ENCODE peak calls at places on chromosome 2, in eight cellular contexts. W is HCT116, L is left ventricle myocardium inferior, Y is PC-3, T is fibroblast of mammary gland, Q is GM10248, A is A549, G is progenitor cell of endocrine pancreas. D is an unnamed sample.

GRCh38 chr2:70985956-70986355 is 7.5 kb downstream of the ANKRD53 start:
- DNase-seq in A (no peak), Y (no peak), W (no peak), L (no peak), G (no peak), Q (no peak), T (no peak), D (no peak)

GRCh38 chr2:99602475-99602874 is 112.7 kb upstream of the REV1 start:
- DNase-seq in A (no peak), W (no peak), Q (no peak), Y (peak; percentile 14), T (peak; percentile 49), L (no peak), G (no peak), D (peak; percentile 4)

GRCh38 chr2:184599875-184600227 is 1.5 kb downstream of the ZNF804A start:
- DNase-seq in G (no peak), A (no peak), Q (no peak), T (peak; percentile 12), Y (no peak), W (no peak), L (no peak), D (no peak)

GRCh38 chr2:119198267-119198840 is 25.3 kb upstream of the STEAP3 start:
- DNase-seq in L (no peak), A (no peak), T (no peak), G (no peak), Y (peak; percentile 10), Q (no peak), W (no peak), D (peak; percentile 80)

GRCh38 chr2:44169155-44169898 is 652 bp downstream of the PPM1B start:
- DNase-seq in G (peak; percentile 36), W (no peak), A (peak; percentile 29), T (peak; percentile 54), Y (peak; percentile 38), Q (peak; percentile 34), L (peak; percentile 30), D (peak; percentile 43)

GRCh38 chr2:20143263-20143662 is 81.7 kb downstream of the SDC1 start:
- DNase-seq in A (no peak), Y (peak; percentile 30), Q (no peak), W (no peak), L (no peak), G (no peak), T (peak; percentile 38), D (peak; percentile 43)

GRCh38 chr2:48107326-48107925 is 201.1 kb upstream of the FBXO11 start:
- DNase-seq in Q (no peak), A (peak; percentile 67), G (no peak), L (no peak), Y (peak; percentile 91), W (peak; percentile 55), T (peak; percentile 79), D (peak; percentile 63)

GRCh38 chr2:100321881-100322820 is at the start of gene LONRF2:
- DNase-seq in W (no peak), Q (peak; percentile 23), Y (peak; percentile 22), T (no peak), L (peak; percentile 39), G (peak; percentile 45), A (peak; percentile 44), D (no peak)

GRCh38 chr2:140392824-140393223 is 1612.6 kb upstream of the NXPH2 start:
- DNase-seq in L (no peak), W (no peak), Q (no peak), Y (no peak), T (peak; percentile 19), A (no peak), G (no peak), D (peak; percentile 7)

GRCh38 chr2:117691980-117692379 is 122.5 kb upstream of the DDX18 start:
- DNase-seq in A (no peak), Q (no peak), Y (no peak), G (no peak), T (no peak), L (no peak), W (no peak), D (no peak)

GRCh38 chr2:129231924-129232323 is 747.5 kb upstream of the RAB6C start:
- DNase-seq in Y (no peak), W (no peak), L (no peak), Q (no peak), G (no peak), A (no peak), T (no peak), D (no peak)

GRCh38 chr2:204574473-204574872 is 29.2 kb downstream of the PARD3B start:
- DNase-seq in Q (no peak), W (no peak), Y (no peak), L (no peak), T (no peak), A (no peak), G (no peak), D (no peak)

GRCh38 chr2:70448041-70448440 is 105.6 kb downstream of the TGFA start:
- DNase-seq in A (no peak), W (no peak), Y (no peak), T (no peak), G (no peak), Q (no peak), L (no peak), D (no peak)

GRCh38 chr2:132609101-132609890 is 60.7 kb downstream of the LYPD1 start:
- DNase-seq in T (no peak), L (no peak), G (no peak), A (no peak), W (no peak), Y (no peak), Q (no peak), D (no peak)

GRCh38 chr2:239539776-239540100 is 138.9 kb upstream of the HDAC4 start:
- DNase-seq in Q (no peak), T (no peak), G (no peak), W (no peak), A (no peak), Y (no peak), L (no peak), D (no peak)

GRCh38 chr2:6924918-6925194 is 7.6 kb downstream of the RNF144A start:
- DNase-seq in G (no peak), W (no peak), T (no peak), L (no peak), Y (no peak), A (no peak), Q (no peak), D (no peak)

GRCh38 chr2:65579506-65580235 is 147.3 kb upstream of the SPRED2 start:
- DNase-seq in Q (no peak), A (no peak), W (no peak), Y (no peak), G (no peak), T (no peak), L (no peak), D (no peak)

GRCh38 chr2:4979127-4979526 is 713.1 kb upstream of the SOX11 start:
- DNase-seq in W (no peak), T (no peak), G (no peak), Y (no peak), L (no peak), A (no peak), Q (no peak), D (no peak)

GRCh38 chr2:138752231-138752956 is 27.8 kb downstream of the NXPH2 start:
- DNase-seq in G (no peak), L (no peak), A (no peak), Q (no peak), Y (peak; percentile 86), W (peak; percentile 35), T (no peak), D (peak; percentile 79)

GRCh38 chr2:8750221-8750620 is 68.4 kb downstream of the ID2 start:
- DNase-seq in T (no peak), A (no peak), L (no peak), G (no peak), Y (no peak), Q (no peak), W (no peak), D (peak; percentile 4)

GRCh38 chr2:20465716-20466391 is 19.0 kb downstream of the RHOB start:
- DNase-seq in T (no peak), W (no peak), Y (peak; percentile 61), Q (no peak), A (no peak), L (no peak), G (no peak), D (no peak)

DNA sequence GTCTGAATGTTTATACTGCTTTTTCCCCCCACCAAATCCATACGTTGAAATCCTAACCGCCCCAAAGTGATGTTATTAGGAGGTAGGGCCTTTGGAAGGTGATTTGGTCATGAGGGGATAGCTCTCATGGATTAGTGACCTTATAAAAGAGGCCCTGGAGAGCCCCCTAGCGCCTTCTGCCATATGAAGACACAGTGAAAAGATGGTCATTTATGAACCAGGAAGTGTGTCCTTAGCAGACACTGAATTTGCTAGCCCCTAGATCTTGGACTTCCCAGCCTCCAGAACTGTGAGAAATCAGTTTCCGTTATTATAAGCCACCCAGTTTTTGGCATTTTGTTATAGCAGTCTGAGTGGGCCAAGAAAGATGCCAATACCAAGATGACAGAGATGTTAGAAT is 7.2 kb upstream of the TSN start:
- DNase-seq in G (no peak), Q (no peak), T (peak; percentile 60), Y (peak; percentile 50), A (no peak), L (no peak), W (peak; percentile 29), D (peak; percentile 57)
- TF ChIP-seq CTCF in G (peak; percentile 25), Q (peak; percentile 6), T (peak; percentile 49), Y (peak; percentile 61), A (peak; percentile 46), L (peak; percentile 39), W (peak; percentile 44), D (peak; percentile 50)

GRCh38 chr2:233100192-233100998 is 40.3 kb downstream of the INPP5D start:
- DNase-seq in Y (no peak), G (no peak), T (no peak), L (no peak), W (no peak), Q (peak; percentile 74), A (no peak), D (no peak)

GRCh38 chr2:233101826-233102225 is 41.7 kb downstream of the INPP5D start:
- DNase-seq in Y (no peak), W (no peak), L (no peak), A (no peak), Q (no peak), T (no peak), G (no peak), D (no peak)

GRCh38 chr2:233096006-233096405 is 35.9 kb downstream of the INPP5D start:
- DNase-seq in W (no peak), A (no peak), L (no peak), T (no peak), Y (no peak), Q (no peak), G (no peak), D (no peak)

GRCh38 chr2:233094614-233095013 is 34.5 kb downstream of the INPP5D start:
- DNase-seq in T (no peak), G (no peak), W (no peak), L (no peak), Y (no peak), Q (no peak), A (no peak), D (no peak)

GRCh38 chr2:233098615-233099014 is 38.5 kb downstream of the INPP5D start:
- DNase-seq in Y (peak; percentile 12), G (no peak), Q (no peak), T (peak; percentile 14), A (no peak), L (no peak), W (peak; percentile 10), D (peak; percentile 11)
- TF ChIP-seq CTCF in Y (peak; percentile 45), G (peak; percentile 41), Q (peak; percentile 24), T (peak; percentile 35), A (peak; percentile 26), L (peak; percentile 53), W (peak; percentile 40), D (peak; percentile 22)

GRCh38 chr2:216348909-216349308 is 23.4 kb downstream of the MARCHF4 start:
- DNase-seq in L (no peak), T (peak; percentile 91), Q (no peak), Y (peak; percentile 66), W (no peak), A (no peak), G (no peak), D (peak; percentile 62)
- TF ChIP-seq CTCF in L (no peak), T (no peak), Q (no peak), Y (no peak), W (no peak), A (no peak), G (no peak), D (no peak)

GRCh38 chr2:188983427-188984101 is 9.4 kb downstream of the COL3A1 start:
- DNase-seq in A (no peak), Q (no peak), Y (peak; percentile 72), G (no peak), T (peak; percentile 87), W (peak; percentile 34), L (no peak), D (peak; percentile 83)
- TF ChIP-seq CTCF in A (no peak), Q (no peak), Y (peak; percentile 76), G (peak; percentile 45), T (peak; percentile 66), W (peak; percentile 10), L (peak; percentile 44), D (peak; percentile 59)